ENCODE peak calls at places on chromosomes 5 and 9, in five cellular contexts. M, R, E, N and F are unnamed samples.

GRCh38 chr9:37730840-37731239 is 22.8 kb upstream of the TRMT10B start:
- DNase-seq in N (no peak), R (no peak), E (no peak), M (no peak), F (no peak)

GRCh38 chr9:16689352-16689938 is 181.0 kb downstream of the BNC2 start:
- DNase-seq in E (no peak), N (peak; percentile 44), R (peak; percentile 55), M (no peak), F (no peak)

GRCh38 chr5:172849636-172850453 is 15.8 kb downstream of the ERGIC1 start:
- DNase-seq in R (peak; percentile 23), E (no peak), M (no peak), N (peak; percentile 69), F (no peak)

GRCh38 chr5:79526928-79527327 is 13.0 kb upstream of the HOMER1 start:
- DNase-seq in N (no peak), R (no peak), E (no peak), M (no peak), F (no peak)

GRCh38 chr5:149256451-149256850 is 15.2 kb upstream of the AFAP1L1 start:
- DNase-seq in N (no peak), R (peak; percentile 75), M (no peak), E (no peak), F (no peak)

GRCh38 chr9:2755285-2755684 is 38.0 kb downstream of the KCNV2 start:
- DNase-seq in M (no peak), E (no peak), N (no peak), R (no peak), F (no peak)

GRCh38 chr5:85337400-85337799 is 952.7 kb upstream of the EDIL3 start:
- DNase-seq in M (no peak), R (no peak), N (no peak), E (no peak), F (no peak)

GRCh38 chr5:1568201-1568979 is 44.6 kb upstream of the LPCAT1 start:
- DNase-seq in M (no peak), E (no peak), N (no peak), R (peak; percentile 85), F (no peak)

GRCh38 chr9:20255052-20255451 is 367.2 kb downstream of the MLLT3 start:
- DNase-seq in E (no peak), R (no peak), M (no peak), N (no peak), F (no peak)

GRCh38 chr9:107734231-107735014 is 244.9 kb upstream of the KLF4 start:
- DNase-seq in N (no peak), E (no peak), M (no peak), R (peak; percentile 91), F (no peak)

GRCh38 chr9:93658184-93658925 is 82.0 kb downstream of the PHF2 start:
- DNase-seq in E (no peak), M (no peak), N (no peak), R (no peak), F (no peak)

GRCh38 chr5:13708432-13708831 is 236.1 kb downstream of the DNAH5 start:
- DNase-seq in N (no peak), M (no peak), E (no peak), R (peak; percentile 38), F (no peak)

GRCh38 chr5:100890514-100891008 is 12.5 kb downstream of the ST8SIA4 start:
- DNase-seq in R (peak; percentile 19), N (no peak), E (no peak), M (no peak), F (no peak)

GRCh38 chr9:35111006-35111933 is 4.4 kb downstream of the ATOSB start:
- DNase-seq in M (peak; percentile 98), E (peak; percentile 88), R (peak; percentile 98), N (peak; percentile 99), F (peak; percentile 90)

GRCh38 chr5:138177936-138178515 is 404 bp downstream of the BRD8 start:
- DNase-seq in M (peak; percentile 20), N (peak; percentile 47), R (peak; percentile 14), E (peak; percentile 3), F (no peak)

GRCh38 chr5:132821350-132821749 is 8.2 kb downstream of the SOWAHA start:
- DNase-seq in M (no peak), E (no peak), N (no peak), R (no peak), F (no peak)

GRCh38 chr5:61332891-61333350 is 863 bp downstream of the ZSWIM6 start:
- DNase-seq in E (no peak), N (peak; percentile 55), R (peak; percentile 73), M (no peak), F (peak; percentile 56)

GRCh38 chr9:98120476-98120875 is 1.5 kb upstream of the TRIM14 start:
- DNase-seq in E (no peak), R (no peak), N (peak; percentile 40), M (no peak), F (no peak)

GRCh38 chr5:25119654-25120053 is 474.9 kb upstream of the CDH10 start:
- DNase-seq in M (no peak), N (no peak), E (no peak), R (peak; percentile 29), F (no peak)

GRCh38 chr5:135705230-135705631 is 126.4 kb upstream of the CXCL14 start:
- DNase-seq in R (peak; percentile 58), M (peak; percentile 58), N (no peak), E (no peak), F (no peak)

GRCh38 chr9:70902705-70903131 is 218.7 kb downstream of the TRPM3 start:
- DNase-seq in R (peak; percentile 100), E (no peak), N (no peak), M (no peak), F (no peak)

GRCh38 chr9:73151653-73152382 is at the start of gene ANXA1:
- DNase-seq in E (no peak), M (peak; percentile 68), R (peak; percentile 90), N (no peak), F (no peak)

GRCh38 chr5:135827965-135828792 is 6.3 kb upstream of the SLC25A48 start:
- DNase-seq in E (no peak), M (no peak), R (no peak), N (no peak), F (no peak)

GRCh38 chr9:112224401-112225289 is 49.5 kb upstream of the SUSD1 start:
- DNase-seq in E (no peak), N (no peak), R (peak; percentile 78), M (no peak), F (no peak)

GRCh38 chr5:77316871-77317661 is 106.6 kb downstream of the PDE8B start:
- DNase-seq in E (no peak), M (no peak), N (no peak), R (no peak), F (no peak)

GRCh38 chr9:133278161-133279131 is 3.4 kb upstream of the ABO start:
- DNase-seq in R (no peak), M (no peak), N (no peak), E (no peak), F (no peak)

GRCh38 chr5:56745864-56746263 is 69.5 kb upstream of the MAP3K1 start:
- DNase-seq in M (no peak), N (no peak), E (no peak), R (no peak), F (no peak)

GRCh38 chr5:169299146-169299545 is 1.8 kb downstream of the SLIT3 start:
- DNase-seq in R (peak; percentile 16), N (no peak), E (no peak), M (no peak), F (no peak)

GRCh38 chr9:122642226-122642625 is 15.2 kb downstream of the OR1B1 start:
- DNase-seq in R (peak; percentile 0), M (no peak), E (no peak), N (no peak), F (no peak)

GRCh38 chr5:83527191-83527590 is 55.6 kb downstream of the VCAN start:
- DNase-seq in E (no peak), M (no peak), N (no peak), R (no peak), F (no peak)

GRCh38 chr5:111383288-111383970 is 128.9 kb downstream of the STARD4 start:
- DNase-seq in N (no peak), E (no peak), R (peak; percentile 68), M (no peak), F (no peak)
- TF ChIP-seq CTCF in N (no peak), E (no peak), R (no peak), M (no peak), F (no peak)

DNA sequence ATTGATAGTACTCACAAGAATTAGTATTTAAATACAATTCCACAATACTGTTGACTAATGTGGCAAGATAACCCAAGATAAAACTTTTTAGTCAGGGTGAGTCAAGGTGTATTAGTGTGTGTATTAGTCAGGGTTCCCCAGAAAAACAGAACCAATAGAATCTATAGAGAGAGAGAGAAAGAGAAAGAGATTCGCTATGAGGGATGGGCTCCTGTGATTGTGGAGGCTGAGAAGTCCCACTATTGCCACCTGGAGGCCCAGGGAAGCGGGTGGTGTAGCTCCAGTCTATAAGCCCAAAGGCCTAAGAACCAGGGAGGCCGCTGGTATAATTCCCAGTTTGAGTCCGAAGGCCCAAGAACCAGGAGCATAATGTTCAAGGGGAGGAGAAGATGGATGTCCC is 10.0 kb upstream of the SHISAL2B start:
- DNase-seq in M (no peak), R (no peak), E (no peak), N (no peak), F (no peak)
- TF ChIP-seq CTCF in M (no peak), R (peak; percentile 22), E (no peak), N (no peak), F (no peak)

DNA sequence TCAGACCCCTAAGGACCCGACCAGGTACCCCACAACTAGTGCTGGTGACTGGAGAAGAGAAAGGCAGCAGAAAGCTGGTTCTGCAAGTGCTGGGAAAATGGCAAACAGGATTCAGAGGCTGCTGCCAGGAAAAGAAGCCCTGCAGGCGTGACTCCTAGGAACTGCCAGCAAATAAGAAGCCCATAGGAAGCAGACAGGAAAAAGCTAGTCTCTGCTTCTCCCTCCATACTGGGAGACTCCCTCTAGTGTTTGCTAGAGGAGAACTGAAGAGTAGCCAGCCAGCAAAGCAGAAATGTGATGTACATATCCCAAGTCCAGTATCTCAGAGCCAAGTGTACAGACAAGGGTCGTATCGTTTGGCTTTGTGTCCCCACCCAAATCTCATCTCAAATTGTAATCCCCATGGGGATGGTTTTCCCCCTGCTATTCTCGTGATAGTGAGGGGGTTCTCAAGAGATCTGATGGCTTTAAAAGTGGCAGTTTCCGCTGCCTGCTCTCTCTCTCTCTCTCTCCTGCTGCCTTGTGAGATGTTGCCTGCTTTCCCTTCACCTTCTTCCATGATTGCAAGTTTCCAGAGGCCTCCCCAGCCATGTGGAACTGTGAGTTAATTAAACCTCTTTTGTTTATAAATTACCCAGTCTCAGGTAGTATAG is 38.1 kb upstream of the TUSC1 start:
- DNase-seq in M (peak; percentile 47), R (peak; percentile 31), E (peak; percentile 9), N (peak; percentile 25), F (no peak)
- TF ChIP-seq CTCF in M (no peak), R (peak; percentile 71), E (peak; percentile 66), N (no peak), F (peak; percentile 16)

DNA sequence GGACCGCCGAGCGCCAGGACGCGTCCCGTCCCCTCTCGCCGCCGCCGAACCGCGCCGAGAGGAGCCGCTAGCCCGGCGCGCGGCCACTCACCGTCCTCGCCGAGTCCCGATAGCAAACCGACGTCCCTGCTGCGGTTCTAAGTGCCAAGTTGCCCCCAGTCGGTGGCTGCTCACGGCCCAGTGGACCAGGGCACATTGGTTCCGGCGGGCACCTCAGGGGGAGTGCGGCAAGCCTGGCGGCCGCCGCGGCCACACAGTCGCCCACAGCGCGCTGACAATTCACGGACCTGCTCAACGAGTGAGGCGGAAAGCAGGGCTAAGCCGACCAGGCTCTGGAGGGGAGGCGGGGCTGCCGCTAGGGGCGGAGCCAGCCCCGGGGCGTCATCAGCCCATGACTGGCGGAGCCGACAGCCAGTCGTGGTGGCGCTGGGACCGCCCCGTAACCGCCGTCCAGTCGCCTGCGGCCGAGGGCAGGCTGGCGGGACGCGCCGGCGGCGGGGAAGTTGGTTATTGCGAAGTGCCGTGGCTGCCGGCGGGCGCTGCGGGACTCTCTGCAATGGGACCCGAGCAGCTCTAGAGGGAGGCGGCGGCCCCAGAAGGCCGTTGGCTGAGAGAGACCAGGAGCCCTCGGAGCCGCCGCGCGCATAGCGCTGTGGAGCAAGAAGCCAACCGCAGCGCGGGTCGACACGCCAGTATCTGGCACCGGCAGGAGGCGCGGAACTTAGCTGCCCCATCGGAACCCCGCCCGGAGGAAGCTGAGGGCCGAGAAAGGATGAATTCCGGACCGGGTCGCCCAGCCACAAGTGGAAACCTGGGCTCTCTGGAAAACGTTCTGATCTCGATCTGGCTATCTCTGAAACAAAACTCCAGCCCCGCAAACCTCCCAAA is at the start of gene MARCHF3:
- DNase-seq in E (peak; percentile 90), M (peak; percentile 92), R (peak; percentile 95), N (peak; percentile 96), F (peak; percentile 97)
- TF ChIP-seq CTCF in E (peak; percentile 47), M (no peak), R (peak; percentile 32), N (peak; percentile 55), F (peak; percentile 27)